ENCODE peak calls at places on chromosomes 7 and 10, in seven cellular contexts. W, S, K, D, N, M and E are unnamed samples.

GRCh38 chr10:110684800-110685446 is 40.8 kb downstream of the RBM20 start:
- DNase-seq in W (no peak), S (no peak), K (peak; percentile 26), D (no peak), N (no peak), M (peak; percentile 36), E (no peak)

GRCh38 chr7:154576604-154577003 is 426.3 kb downstream of the PAXIP1 start:
- DNase-seq in W (no peak), S (no peak), K (no peak), D (no peak), N (no peak), M (no peak), E (no peak)

GRCh38 chr10:99450156-99450555 is 19.7 kb upstream of the GOT1 start:
- DNase-seq in W (no peak), S (no peak), K (no peak), D (no peak), N (no peak), M (no peak), E (no peak)

GRCh38 chr10:133160813-133161471 is 923 bp downstream of the KNDC1 start:
- DNase-seq in W (no peak), S (no peak), K (no peak), D (no peak), N (no peak), M (no peak), E (peak; percentile 27)

GRCh38 chr7:36408589-36408988 is 18.9 kb downstream of the ANLN start:
- DNase-seq in W (no peak), S (no peak), K (no peak), D (no peak), N (no peak), M (no peak), E (no peak)

GRCh38 chr10:113108948-113109347 is 158.9 kb downstream of the TCF7L2 start:
- DNase-seq in W (no peak), S (no peak), K (no peak), D (no peak), N (no peak), M (no peak), E (no peak)

GRCh38 chr10:131396108-131397010 is 84.8 kb upstream of the TCERG1L start:
- DNase-seq in W (no peak), S (no peak), K (no peak), D (no peak), N (peak; percentile 61), M (peak; percentile 29), E (peak; percentile 31)

GRCh38 chr10:32197423-32197822 is 141.2 kb upstream of the KIF5B start:
- DNase-seq in W (no peak), S (no peak), K (no peak), D (no peak), N (peak; percentile 8), M (no peak), E (no peak)

GRCh38 chr7:149856-150636 is 42.3 kb upstream of the FAM20C start:
- DNase-seq in W (no peak), S (no peak), K (no peak), D (peak; percentile 48), N (peak; percentile 42), M (peak; percentile 44), E (no peak)

GRCh38 chr10:46527241-46527811 is 29.1 kb downstream of the GPRIN2 start:
- DNase-seq in W (no peak), S (no peak), K (no peak), D (peak; percentile 12), N (no peak), M (peak; percentile 8), E (no peak)

DNA sequence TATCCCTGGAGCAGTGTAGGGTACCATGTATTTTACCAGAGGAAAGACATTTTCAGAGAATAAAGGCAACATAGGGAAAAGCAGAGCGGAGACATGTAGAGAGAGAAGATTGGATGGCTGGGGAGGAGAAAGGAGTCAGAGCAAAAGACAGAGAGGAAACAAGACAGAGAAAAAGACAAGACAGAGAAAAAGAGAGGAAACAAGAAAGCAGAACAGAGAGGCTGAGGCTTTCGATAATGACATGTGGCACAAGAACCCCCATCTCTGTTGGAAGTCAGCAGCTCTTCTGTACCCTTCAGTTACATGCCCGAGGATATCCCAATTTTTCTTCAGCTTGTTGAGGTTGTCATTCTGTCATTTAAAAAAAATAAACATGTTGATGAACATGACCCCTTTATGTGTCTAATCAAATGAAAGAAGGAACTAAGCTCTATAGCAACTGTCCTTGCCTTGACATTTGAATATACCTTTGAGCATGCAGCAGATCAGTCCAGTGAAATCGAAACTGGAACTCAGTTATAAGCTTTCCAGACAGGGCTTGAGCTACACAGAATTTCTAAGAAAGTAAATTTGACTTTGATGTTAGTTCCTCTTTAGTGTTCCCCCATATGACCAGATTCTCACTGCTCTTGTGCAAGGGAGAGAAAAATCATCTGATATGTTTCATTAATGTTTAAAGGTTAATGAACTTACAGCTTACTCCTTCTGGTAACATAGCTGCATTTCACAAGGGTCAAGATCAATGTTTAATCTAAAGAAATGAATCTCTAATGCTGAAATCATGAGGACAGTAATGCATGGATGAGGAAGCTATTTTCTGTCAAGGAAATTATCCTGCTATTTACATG is 75.1 kb upstream of the SP4 start:
- DNase-seq in W (peak; percentile 41), S (no peak), K (no peak), D (no peak), N (no peak), M (no peak), E (no peak)
- H3K4me3 ChIP-seq in W (peak overlapping the region; percentile 10), S (no peak overlapping the region), K (no peak overlapping the region), D (no peak overlapping the region), N (no peak overlapping the region), M (no peak overlapping the region), E (no peak overlapping the region)

DNA sequence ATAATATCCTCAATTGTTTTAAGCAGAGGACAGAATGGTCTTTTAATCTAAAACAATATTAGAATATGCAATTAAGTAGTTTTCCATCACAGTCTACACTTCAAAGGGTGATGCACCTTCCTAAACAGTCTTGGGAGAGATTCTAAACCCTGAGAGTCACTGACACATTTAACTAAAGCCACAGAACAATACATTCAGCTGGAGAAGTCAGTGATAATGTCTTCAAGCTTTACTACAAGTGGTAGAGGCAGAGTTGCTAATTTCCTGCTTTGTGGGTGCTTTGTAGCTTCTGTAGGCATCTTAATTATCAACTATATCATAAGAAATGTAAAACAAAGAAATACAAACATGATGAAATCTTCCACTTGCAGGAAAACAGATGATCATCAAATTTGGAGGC is 212.5 kb downstream of the FAM107B start:
- DNase-seq in W (no peak), S (no peak), K (no peak), D (no peak), N (no peak), M (no peak), E (no peak)
- H3K4me3 ChIP-seq in W (peak overlapping the region; percentile 36), S (no peak overlapping the region), K (no peak overlapping the region), D (no peak overlapping the region), N (no peak overlapping the region), M (no peak overlapping the region), E (no peak overlapping the region)

GRCh38 chr7:150956395-150957118 is 21.6 kb downstream of the KCNH2 start:
- DNase-seq in W (no peak), S (no peak), K (no peak), D (peak; percentile 20), N (no peak), M (no peak), E (no peak)

GRCh38 chr7:150955519-150956394 is 22.4 kb downstream of the KCNH2 start:
- DNase-seq in W (no peak), S (no peak), K (no peak), D (peak; percentile 87), N (peak; percentile 71), M (no peak), E (peak; percentile 97)

GRCh38 chr7:150953061-150953997 is 24.8 kb downstream of the KCNH2 start:
- DNase-seq in W (no peak), S (no peak), K (no peak), D (no peak), N (no peak), M (no peak), E (no peak)

GRCh38 chr7:150954201-150954985 is 23.7 kb downstream of the KCNH2 start:
- DNase-seq in W (no peak), S (no peak), K (no peak), D (peak; percentile 15), N (no peak), M (no peak), E (no peak)

GRCh38 chr7:150954986-150955518 is 23.1 kb downstream of the KCNH2 start:
- DNase-seq in W (no peak), S (no peak), K (no peak), D (peak; percentile 22), N (no peak), M (no peak), E (no peak)
- H3K4me3 ChIP-seq in W (peak overlapping the region; percentile 19), S (no peak overlapping the region), K (peak overlapping the region; percentile 29), D (peak overlapping the region; percentile 30), N (no peak overlapping the region), M (peak overlapping the region; percentile 25), E (no peak overlapping the region)

GRCh38 chr7:159033956-159034938 is 110.4 kb downstream of the VIPR2 start:
- DNase-seq in W (no peak), S (no peak), K (no peak), D (no peak), N (no peak), M (no peak), E (no peak)
- H3K4me3 ChIP-seq in W (no peak overlapping the region), S (no peak overlapping the region), K (no peak overlapping the region), D (no peak overlapping the region), N (no peak overlapping the region), M (no peak overlapping the region), E (no peak overlapping the region)

GRCh38 chr10:75497997-75498797 is 66.8 kb downstream of the LRMDA start:
- DNase-seq in W (no peak), S (peak; percentile 21), K (no peak), D (peak; percentile 65), N (peak; percentile 69), M (no peak), E (peak; percentile 9)
- H3K4me3 ChIP-seq in W (no peak overlapping the region), S (no peak overlapping the region), K (no peak overlapping the region), D (no peak overlapping the region), N (no peak overlapping the region), M (no peak overlapping the region), E (no peak overlapping the region)

GRCh38 chr7:24123061-24123460 is 160.9 kb upstream of the NPY start:
- DNase-seq in W (no peak), S (peak; percentile 65), K (peak; percentile 7), D (no peak), N (no peak), M (no peak), E (no peak)
- H3K4me3 ChIP-seq in W (no peak overlapping the region), S (no peak overlapping the region), K (no peak overlapping the region), D (no peak overlapping the region), N (no peak overlapping the region), M (no peak overlapping the region), E (no peak overlapping the region)